ENCODE peak calls at places on chromosomes 5 and 9, in four cellular contexts. Y is HepG2, P is SK-N-SH, M is K562. F is an unnamed sample.

GRCh38 chr9:37156781-37157356 is 36.5 kb downstream of the ZCCHC7 start:
- DNase-seq in Y (no peak), P (no peak), M (no peak), F (no peak)

GRCh38 chr5:82119889-82120288 is 148.1 kb downstream of the ATG10 start:
- DNase-seq in Y (no peak), P (no peak), M (no peak), F (no peak)

GRCh38 chr9:117927354-117927753 is 223.2 kb downstream of the TLR4 start:
- DNase-seq in Y (no peak), P (peak), M (no peak), F (no peak)

GRCh38 chr9:121085661-121086060 is 10.9 kb downstream of the CNTRL start:
- DNase-seq in Y (no peak), P (no peak), M (no peak), F (no peak)

GRCh38 chr5:110268985-110269384 is 457.5 kb downstream of the TMEM232 start:
- DNase-seq in Y (no peak), P (no peak), M (no peak), F (no peak)

GRCh38 chr9:103757062-103757461 is 337.0 kb upstream of the SMC2 start:
- DNase-seq in Y (no peak), P (no peak), M (no peak), F (no peak)

GRCh38 chr9:136565075-136565721 is 19.4 kb upstream of the NOTCH1 start:
- DNase-seq in Y (no peak), P (no peak), M (no peak), F (no peak)

GRCh38 chr9:109779711-109780452 is at the start of gene PALM2AKAP2:
- DNase-seq in Y (no peak), P (peak), M (peak), F (no peak)

GRCh38 chr9:33103381-33104110 is 27.1 kb upstream of the SMU1 start:
- DNase-seq in Y (no peak), P (no peak), M (no peak), F (no peak)

GRCh38 chr9:26172301-26172700 is 494.1 kb upstream of the TUSC1 start:
- DNase-seq in Y (no peak), P (no peak), M (no peak), F (no peak)

GRCh38 chr9:5799314-5799713 is 33.6 kb downstream of the ERMP1 start:
- DNase-seq in Y (peak), P (peak), M (peak), F (peak)

GRCh38 chr9:135926402-135927194 is 19.3 kb upstream of the CAMSAP1 start:
- DNase-seq in Y (no peak), P (no peak), M (no peak), F (peak)

GRCh38 chr9:133340256-133340655 is 4.3 kb upstream of the SURF6 start:
- DNase-seq in Y (no peak), P (no peak), M (no peak), F (no peak)

GRCh38 chr9:120625222-120625621 is 45.3 kb upstream of the CDK5RAP2 start:
- DNase-seq in Y (no peak), P (no peak), M (no peak), F (no peak)

GRCh38 chr5:76866503-76866902 is 16.7 kb downstream of the S100Z start:
- DNase-seq in Y (no peak), P (no peak), M (no peak), F (no peak)

GRCh38 chr9:89122944-89123343 is 55.7 kb downstream of the SHC3 start:
- DNase-seq in Y (no peak), P (no peak), M (no peak), F (no peak)

GRCh38 chr5:173745123-173745522 is 128.7 kb upstream of the BOD1 start:
- DNase-seq in Y (no peak), P (peak), M (no peak), F (no peak)

GRCh38 chr9:92963831-92964606 is 16.7 kb downstream of the FGD3 start:
- DNase-seq in Y (peak), P (no peak), M (no peak), F (no peak)

GRCh38 chr5:89728750-89729149 is 680.8 kb downstream of the CETN3 start:
- DNase-seq in Y (no peak), P (no peak), M (no peak), F (no peak)

GRCh38 chr5:1460054-1460682 is 14.9 kb upstream of the SLC6A3 start:
- DNase-seq in Y (no peak), P (peak), M (no peak), F (no peak)

GRCh38 chr5:10507575-10508024 is 56.3 kb upstream of the ANKRD33B start:
- DNase-seq in Y (no peak), P (no peak), M (peak), F (no peak)

GRCh38 chr5:173318881-173319609 is 9.2 kb downstream of the STC2 start:
- DNase-seq in Y (no peak), P (no peak), M (no peak), F (no peak)

GRCh38 chr9:88179080-88179521 is 40.8 kb upstream of the SPATA31C2 start:
- DNase-seq in Y (no peak), P (no peak), M (no peak), F (no peak)

GRCh38 chr9:33932078-33932807 is 115.3 kb downstream of the UBE2R2 start:
- DNase-seq in Y (peak), P (no peak), M (no peak), F (no peak)

GRCh38 chr5:167759411-167759821 is 532.0 kb upstream of the WWC1 start:
- DNase-seq in Y (no peak), P (no peak), M (no peak), F (no peak)

GRCh38 chr9:130769004-130769403 is 66.0 kb upstream of the ABL1 start:
- DNase-seq in Y (no peak), P (no peak), M (no peak), F (no peak)

GRCh38 chr9:134486127-134486995 is 155.2 kb upstream of the COL5A1 start:
- DNase-seq in Y (no peak), P (no peak), M (no peak), F (no peak)

GRCh38 chr5:122442938-122443337 is 130.9 kb downstream of the SNCAIP start:
- DNase-seq in Y (no peak), P (no peak), M (no peak), F (no peak)

GRCh38 chr9:115957571-115957970 is 196.0 kb upstream of the PAPPA start:
- DNase-seq in Y (no peak), P (no peak), M (no peak), F (no peak)

GRCh38 chr9:115952667-115953316 is 200.8 kb upstream of the PAPPA start:
- DNase-seq in Y (peak), P (no peak), M (no peak), F (no peak)
- TF ChIP-seq ELF1 in Y (no peak), P (no peak), M (no peak), F (no peak)

DNA sequence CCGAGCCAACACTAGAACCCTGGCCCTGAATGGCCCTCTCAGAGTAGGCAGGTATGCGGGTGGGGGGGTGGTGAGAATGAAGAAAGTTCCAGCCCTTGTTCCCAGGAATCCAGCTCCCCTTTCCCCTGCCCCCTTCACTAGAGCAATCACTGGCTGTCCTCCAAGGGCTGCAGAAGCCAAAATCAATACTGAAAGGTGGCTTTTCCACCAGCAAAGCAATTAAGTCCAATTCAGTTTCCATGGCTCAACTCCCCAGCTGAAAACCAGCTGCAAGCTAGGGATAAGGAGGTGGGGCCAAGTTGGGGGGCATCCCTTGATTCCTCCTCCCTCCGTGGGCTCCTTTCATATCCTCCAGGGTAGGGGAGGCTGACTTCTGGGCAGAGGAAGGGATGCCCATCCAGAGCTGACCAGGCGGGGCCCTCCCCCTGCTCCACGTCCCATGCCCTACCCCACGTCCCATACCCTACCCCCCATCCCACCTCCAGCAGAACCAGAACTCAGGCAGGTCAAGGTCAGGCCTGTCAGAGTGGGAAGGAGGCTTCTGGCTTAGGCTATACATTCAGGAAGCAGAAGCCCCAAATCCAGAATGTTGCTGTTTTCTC is 22.7 kb downstream of the CAMK2A start:
- DNase-seq in Y (no peak), P (peak), M (no peak), F (no peak)
- TF ChIP-seq ELF1 in Y (no peak), P (no peak), M (no peak), F (no peak)

DNA sequence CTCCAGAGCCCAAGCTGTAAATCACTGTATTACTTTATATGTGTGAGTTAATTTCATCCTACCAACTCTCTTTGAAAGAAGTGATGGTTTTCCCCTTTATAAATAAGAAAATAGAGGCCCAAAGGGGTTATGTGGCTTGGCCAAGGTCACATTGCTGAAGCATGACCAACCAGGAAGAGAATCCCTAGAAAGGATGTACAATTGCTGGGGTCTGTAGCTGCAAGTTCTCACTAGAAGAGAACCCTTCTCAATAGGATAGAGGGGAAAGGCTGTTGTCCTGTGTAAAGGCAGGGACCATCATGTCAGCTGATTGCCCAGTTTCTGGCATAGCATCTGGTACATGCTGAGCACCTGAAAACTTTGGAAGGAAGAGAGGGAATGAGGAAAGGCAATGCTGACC is 39.0 kb upstream of the FAT2 start:
- DNase-seq in Y (no peak), P (no peak), M (no peak), F (no peak)
- TF ChIP-seq ELF1 in Y (no peak), P (no peak), M (no peak), F (no peak)

DNA sequence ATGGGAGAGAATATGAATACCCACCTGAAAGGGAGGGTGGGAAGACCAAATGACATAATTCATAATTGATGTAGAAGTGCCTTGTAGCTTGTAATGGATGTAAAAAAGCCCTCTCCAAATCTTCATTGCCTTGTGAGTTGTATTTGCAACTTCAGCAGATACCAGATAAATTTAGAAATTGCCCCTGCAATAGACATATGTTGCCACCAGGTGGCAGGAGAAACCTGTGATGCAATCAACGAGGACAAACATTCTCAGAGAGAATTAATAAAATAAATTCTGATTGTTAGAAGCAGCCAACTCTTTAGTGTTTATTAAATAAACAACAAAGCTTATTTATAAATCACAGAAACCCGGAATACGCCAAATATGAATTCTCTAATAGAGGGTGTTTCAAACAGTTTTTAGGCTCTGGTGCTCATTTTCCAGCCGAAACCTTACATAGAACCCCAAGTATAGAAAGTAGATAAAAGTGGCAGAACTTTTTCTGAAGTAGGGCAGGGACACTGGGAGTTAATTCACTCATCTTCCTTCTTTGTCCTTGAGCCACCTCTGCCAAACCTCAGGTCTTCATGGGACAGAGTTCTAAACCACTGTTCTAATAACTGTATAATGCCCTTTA is 147.8 kb downstream of the TMEM38B start:
- DNase-seq in Y (peak), P (peak), M (peak), F (peak)
- TF ChIP-seq ELF1 in Y (no peak), P (no peak), M (no peak), F (no peak)

GRCh38 chr5:135449608-135450007 is 2.5 kb upstream of the DCANP1 start:
- DNase-seq in Y (no peak), P (no peak), M (no peak), F (no peak)

GRCh38 chr5:135448796-135449507 is 1.8 kb upstream of the DCANP1 start:
- DNase-seq in Y (no peak), P (no peak), M (no peak), F (no peak)

GRCh38 chr5:135447298-135447929 is at the start of gene DCANP1:
- DNase-seq in Y (no peak), P (no peak), M (no peak), F (no peak)

GRCh38 chr5:135446615-135447014 is 533 bp downstream of the DCANP1 start:
- DNase-seq in Y (no peak), P (no peak), M (no peak), F (no peak)

DNA sequence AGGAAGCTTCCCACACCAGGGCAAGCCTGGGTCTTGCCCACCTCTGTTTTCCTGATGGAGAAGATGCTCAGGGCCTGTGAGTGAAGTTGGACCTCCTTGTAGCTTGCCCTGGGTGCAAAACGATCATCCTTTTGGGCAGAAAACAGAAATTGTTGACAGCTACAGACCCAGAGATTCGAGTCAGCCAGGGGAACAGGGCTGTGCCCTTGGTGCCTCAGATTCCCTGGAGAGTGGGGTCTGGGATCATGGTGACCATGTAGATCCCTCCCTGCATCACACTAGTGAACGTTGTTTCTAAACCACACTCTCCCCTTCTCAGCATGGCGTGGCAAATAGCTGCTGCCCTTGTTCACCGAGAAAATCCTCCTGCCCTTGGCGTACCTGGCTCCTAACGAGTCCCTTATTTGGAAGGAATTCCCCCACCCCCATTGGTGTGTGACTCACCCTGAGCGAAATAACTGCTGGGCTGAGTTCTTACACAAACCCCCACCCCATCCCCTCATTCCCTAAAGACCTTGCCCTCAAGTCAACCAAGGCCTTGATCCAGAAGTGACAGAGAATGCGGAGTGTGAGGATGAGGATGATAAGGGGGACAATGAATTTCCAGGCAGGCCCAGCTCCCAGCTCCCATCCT is 1.0 kb upstream of the DCANP1 start:
- DNase-seq in Y (no peak), P (no peak), M (no peak), F (no peak)
- TF ChIP-seq ELF1 in Y (no peak), P (no peak), M (no peak), F (no peak)

DNA sequence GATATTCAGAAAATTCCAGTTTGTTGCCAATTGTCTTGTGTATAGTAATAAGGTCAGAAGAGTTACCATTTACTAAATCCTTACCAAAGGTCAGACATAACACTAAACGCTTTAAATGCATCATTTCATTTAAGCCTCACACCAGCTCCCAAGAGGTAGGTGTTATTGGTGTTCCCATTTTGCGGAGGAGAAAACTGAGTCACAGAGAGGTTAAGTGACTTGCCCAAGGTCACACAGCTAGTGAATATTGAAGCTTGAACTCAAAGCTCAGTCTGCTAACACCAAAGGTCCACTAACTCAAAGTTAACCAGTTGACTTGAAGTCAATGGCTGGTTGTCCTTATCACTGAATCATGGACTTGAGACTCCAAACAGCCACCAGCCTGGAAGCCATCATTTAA is 40.8 kb upstream of the NTNG2 start:
- DNase-seq in Y (no peak), P (no peak), M (no peak), F (no peak)
- TF ChIP-seq ELF1 in Y (no peak), P (no peak), M (no peak), F (no peak)

GRCh38 chr5:107129051-107129450 is 541.7 kb downstream of the EFNA5 start:
- DNase-seq in Y (no peak), P (no peak), M (no peak), F (no peak)
- TF ChIP-seq ELF1 in Y (no peak), P (no peak), M (no peak), F (no peak)

GRCh38 chr5:33166971-33167370 is 273.8 kb upstream of the TARS1 start:
- DNase-seq in Y (no peak), P (no peak), M (no peak), F (no peak)
- TF ChIP-seq ELF1 in Y (no peak), P (no peak), M (no peak), F (no peak)

DNA sequence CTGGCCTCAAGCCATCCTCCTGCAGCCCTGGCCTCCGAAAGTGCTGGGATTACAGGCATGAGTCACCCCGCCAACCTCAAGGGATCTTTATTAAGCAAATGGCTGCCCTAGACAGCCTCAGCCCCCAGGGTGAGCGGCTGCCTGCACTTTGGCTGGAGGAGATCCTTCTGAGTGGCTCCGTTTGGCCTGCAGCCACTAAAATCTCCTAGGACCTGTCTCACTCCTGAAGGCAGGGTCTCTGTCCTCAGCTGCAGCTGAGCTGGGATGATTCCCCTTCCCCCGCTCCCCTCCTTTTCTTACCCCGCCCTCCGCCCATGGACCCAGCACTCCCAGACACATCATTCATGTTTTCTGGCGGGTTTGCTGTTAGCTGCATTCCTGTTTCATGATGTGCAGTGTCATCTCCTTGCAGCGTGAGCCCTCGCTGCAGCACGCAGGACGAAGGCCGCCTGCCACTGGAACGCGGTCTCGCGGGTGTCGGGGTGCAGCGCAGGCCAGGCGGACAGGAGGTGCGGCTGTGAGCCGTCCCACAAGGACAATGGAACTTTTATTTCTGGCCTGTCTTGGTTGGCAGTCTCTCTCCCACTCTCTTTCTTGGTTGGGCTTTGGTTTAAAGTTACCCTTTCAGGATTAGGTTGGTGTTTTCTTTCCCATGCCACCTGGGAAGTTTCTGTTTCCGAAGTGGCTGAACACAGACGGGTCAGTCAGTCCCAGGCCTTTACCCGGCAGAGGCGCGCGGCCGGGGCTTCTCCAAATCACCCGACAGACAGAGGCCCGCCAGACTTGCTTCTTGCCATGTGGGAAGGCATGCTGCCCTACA is 137.1 kb downstream of the FOXD1 start:
- DNase-seq in Y (no peak), P (no peak), M (no peak), F (no peak)
- TF ChIP-seq ELF1 in Y (no peak), P (no peak), M (no peak), F (no peak)

GRCh38 chr5:38451372-38451735 is 105.1 kb downstream of the LIFR start:
- DNase-seq in Y (no peak), P (no peak), M (no peak), F (no peak)

GRCh38 chr5:38452201-38452600 is 104.2 kb downstream of the LIFR start:
- DNase-seq in Y (no peak), P (no peak), M (no peak), F (no peak)

GRCh38 chr5:38453921-38454320 is 102.5 kb downstream of the LIFR start:
- DNase-seq in Y (no peak), P (no peak), M (no peak), F (no peak)

GRCh38 chr5:38455797-38456330 is 100.6 kb downstream of the LIFR start:
- DNase-seq in Y (no peak), P (no peak), M (no peak), F (no peak)

DNA sequence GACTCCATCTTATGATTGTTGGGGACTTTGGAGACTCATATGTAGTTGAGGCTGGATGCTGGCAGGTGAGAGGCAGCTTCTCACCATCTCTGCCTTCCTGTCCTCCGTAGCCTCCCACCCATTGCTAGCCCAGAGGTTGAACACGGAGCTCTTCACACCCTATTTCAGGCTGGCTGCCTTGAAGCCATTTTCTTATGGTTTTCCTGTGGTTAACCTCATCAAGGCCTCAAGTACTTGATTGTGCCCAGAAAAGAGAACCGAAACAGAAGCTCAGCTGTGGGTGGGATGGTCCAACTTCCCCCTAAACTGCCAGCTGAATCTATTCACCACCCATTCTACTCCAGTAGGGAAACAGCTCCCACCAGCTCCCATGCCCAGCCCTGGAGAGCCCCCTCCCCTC is 102.9 kb downstream of the LIFR start:
- DNase-seq in Y (no peak), P (no peak), M (no peak), F (no peak)
- TF ChIP-seq ELF1 in Y (no peak), P (no peak), M (no peak), F (no peak)

F was measured in HCT116.